ENCODE peak calls at places on chromosome 18, in five cellular contexts. J is A549; Y is CD8-positive, alpha-beta memory T cell; O is astrocyte; S is OCI-LY7. U is an unnamed sample. For H3K9me3 and H3K4me1, the result is how much of the 10 kb centered on the place peaks cover.

GRCh38 chr18:23038712-23039111 is 96.6 kb upstream of the CABLES1 start:
- DNase-seq in O (peak), S (no peak), J (peak), Y (no peak), U (no peak)

GRCh38 chr18:42486296-42486695 is 531.3 kb downstream of the PIK3C3 start:
- DNase-seq in J (no peak), Y (no peak), S (no peak), O (peak), U (no peak)

GRCh38 chr18:45449761-45450227 is 165.5 kb upstream of the SLC14A2 start:
- DNase-seq in J (no peak), S (no peak), Y (no peak), O (peak), U (no peak)

GRCh38 chr18:5879479-5879882 is 15.8 kb downstream of the TMEM200C start:
- DNase-seq in S (peak), O (peak), Y (no peak), J (peak), U (no peak)

GRCh38 chr18:35920623-35921022 is 51.9 kb upstream of the RMP24 start:
- DNase-seq in Y (no peak), O (no peak), J (no peak), S (no peak), U (no peak)

GRCh38 chr18:11178951-11179549 is 29.7 kb upstream of the PIEZO2 start:
- DNase-seq in O (peak), Y (no peak), S (no peak), J (no peak), U (no peak)

GRCh38 chr18:49111191-49111988 is 160.6 kb upstream of the SMAD7 start:
- DNase-seq in J (no peak), Y (no peak), S (no peak), O (peak), U (no peak)

GRCh38 chr18:3540805-3541548 is 91.0 kb downstream of the TGIF1 start:
- DNase-seq in J (no peak), O (no peak), Y (no peak), S (no peak), U (no peak)

GRCh38 chr18:67302043-67302442 is 214.5 kb downstream of the DSEL start:
- DNase-seq in J (no peak), O (peak), Y (no peak), S (no peak), U (no peak)

GRCh38 chr18:67305466-67305865 is 211.1 kb downstream of the DSEL start:
- DNase-seq in O (no peak), Y (no peak), J (no peak), S (no peak), U (no peak)

GRCh38 chr18:67300498-67300897 is 216.0 kb downstream of the DSEL start:
- DNase-seq in Y (no peak), S (peak), J (peak), O (no peak), U (peak)

GRCh38 chr18:67301592-67301991 is 214.9 kb downstream of the DSEL start:
- DNase-seq in O (peak), J (no peak), Y (no peak), S (no peak), U (no peak)
- H3K9me3 ChIP-seq in O (under half), J (under half), Y (under half), S (under half), U (under half)

GRCh38 chr18:58909521-58909920 is 44.8 kb downstream of the ZNF532 start:
- DNase-seq in J (no peak), S (no peak), O (no peak), Y (no peak), U (no peak)
- H3K4me1 ChIP-seq in J (under half), S (under half), O (under half), Y (under half), U (under half)

DNA sequence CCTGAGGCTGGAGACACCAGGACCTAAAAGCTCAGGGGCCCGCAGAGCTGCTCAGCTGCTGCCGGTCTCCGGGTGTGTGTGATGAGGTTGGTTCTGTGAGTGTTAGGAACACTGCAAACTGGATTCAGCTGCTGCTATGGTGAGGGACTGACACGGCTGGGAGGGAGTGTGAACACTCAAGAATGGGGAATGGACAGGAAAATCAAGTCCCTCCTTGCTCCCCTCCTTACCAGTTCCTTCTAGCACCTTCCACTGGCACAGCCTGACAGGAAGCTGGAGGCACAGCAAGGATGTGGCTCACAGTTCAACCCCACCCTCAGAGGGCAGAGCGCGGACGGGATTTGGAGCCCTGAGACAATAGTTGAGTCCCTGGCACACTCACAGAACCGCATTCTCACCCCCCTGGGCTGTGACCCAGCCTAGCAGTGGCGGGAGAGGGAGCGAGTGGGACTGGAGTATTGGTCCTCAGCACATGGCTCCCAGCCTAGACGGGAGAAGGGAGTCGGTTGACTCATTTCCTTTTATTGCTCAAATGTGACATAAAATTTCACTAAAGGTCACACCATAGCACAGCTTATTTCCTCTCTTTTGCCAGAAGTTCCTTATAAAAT is 42.5 kb downstream of the LRRC30 start:
- DNase-seq in J (no peak), S (no peak), O (peak), Y (no peak), U (no peak)
- H3K9me3 ChIP-seq in J (under half), S (under half), O (under half), Y (under half), U (under half)

GRCh38 chr18:50937183-50937582 is 30.7 kb upstream of the ELAC1 start:
- DNase-seq in S (no peak), O (no peak), J (no peak), Y (no peak), U (no peak)
- H3K4me1 ChIP-seq in S (under half), O (under half), J (under half), Y (under half), U (under half)

DNA sequence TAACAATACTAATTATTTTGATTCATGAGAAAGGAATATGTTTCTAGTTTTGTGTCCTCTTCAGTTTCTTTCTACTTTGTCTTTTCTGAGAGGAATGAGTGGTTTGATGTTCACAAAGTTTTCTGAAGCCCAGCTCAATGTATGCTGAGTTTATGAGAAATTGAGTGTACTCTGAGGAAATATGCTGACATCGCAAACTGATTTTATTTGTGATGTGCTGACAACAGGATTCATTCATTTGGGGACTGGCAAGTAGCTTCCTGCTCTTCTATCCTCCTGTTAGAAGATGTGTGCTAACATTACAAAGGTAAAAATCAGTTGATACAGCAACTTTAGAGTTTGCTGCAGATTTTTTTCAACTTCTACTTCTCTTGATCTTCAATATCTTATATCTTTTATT is 403.2 kb upstream of the CDH19 start:
- DNase-seq in Y (no peak), S (no peak), J (no peak), O (no peak), U (no peak)
- H3K9me3 ChIP-seq in Y (under half), S (under half), J (under half), O (under half), U (under half)

GRCh38 chr18:55447672-55448018 is 140.3 kb downstream of the TCF4 start:
- DNase-seq in S (peak), O (no peak), Y (no peak), J (no peak), U (no peak)

GRCh38 chr18:55442561-55442960 is 145.4 kb downstream of the TCF4 start:
- DNase-seq in J (no peak), O (no peak), S (peak), Y (no peak), U (no peak)

GRCh38 chr18:55440988-55441387 is 147.0 kb downstream of the TCF4 start:
- DNase-seq in O (no peak), Y (no peak), J (no peak), S (no peak), U (no peak)

GRCh38 chr18:55446996-55447671 is 140.9 kb downstream of the TCF4 start:
- DNase-seq in S (peak), Y (no peak), J (no peak), O (no peak), U (no peak)

DNA sequence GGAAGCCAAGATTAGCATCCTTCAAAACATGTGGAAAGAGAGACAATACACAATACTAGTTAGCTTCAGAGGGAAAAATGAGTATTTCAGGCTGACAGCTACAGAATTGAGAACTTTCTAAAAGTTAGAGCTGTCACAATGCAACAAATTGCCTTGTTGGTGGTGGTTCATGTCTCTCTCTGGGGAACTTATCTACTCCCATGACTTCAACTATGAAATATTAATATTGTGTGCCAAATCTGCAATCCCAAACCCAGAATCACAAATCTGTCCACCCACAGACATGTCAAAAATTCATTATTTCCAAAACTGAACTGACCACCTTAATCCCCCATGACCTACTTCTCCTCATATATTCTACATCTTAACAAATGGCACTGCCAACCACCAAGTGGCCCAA is 143.5 kb downstream of the TCF4 start:
- DNase-seq in Y (no peak), S (no peak), J (no peak), O (peak), U (no peak)
- H3K4me1 ChIP-seq in Y (under half), S (half or more), J (under half), O (under half), U (under half)

GRCh38 chr18:47109720-47110119 is 40.6 kb downstream of the HDHD2 start:
- DNase-seq in Y (no peak), O (no peak), J (no peak), S (no peak), U (no peak)
- H3K9me3 ChIP-seq in Y (under half), O (under half), J (under half), S (under half), U (under half)

U was measured in HAP-1.